ENCODE peak calls at places on chromosomes 7 and 10, in six cellular contexts. S, H, N, G, O and T are unnamed samples.

GRCh38 chr7:74418538-74418937 is 35.2 kb upstream of the GTF2IRD1 start:
- DNase-seq in H (no peak), O (no peak), G (no peak), S (no peak), N (no peak), T (no peak)

GRCh38 chr10:92074126-92074887 is 150.7 kb downstream of the BTAF1 start:
- DNase-seq in G (no peak), S (no peak), O (no peak), N (peak; percentile 20), H (no peak), T (no peak)

GRCh38 chr10:75449320-75450061 is 18.1 kb downstream of the LRMDA start:
- DNase-seq in G (no peak), O (no peak), H (no peak), S (no peak), N (no peak), T (no peak)

GRCh38 chr7:11570205-11570604 is 261.8 kb downstream of the THSD7A start:
- DNase-seq in N (no peak), G (no peak), O (no peak), S (no peak), H (no peak), T (no peak)

GRCh38 chr10:58856508-58857240 is 319.8 kb upstream of the PHYHIPL start:
- DNase-seq in G (peak; percentile 93), H (peak; percentile 94), N (peak; percentile 94), S (peak; percentile 39), O (no peak), T (no peak)

GRCh38 chr10:60343254-60343653 is 46.4 kb downstream of the ANK3 start:
- DNase-seq in G (no peak), O (no peak), S (no peak), N (no peak), H (no peak), T (no peak)

GRCh38 chr7:92987095-92987494 is 130.7 kb downstream of the SAMD9 start:
- DNase-seq in H (no peak), N (peak; percentile 50), O (no peak), G (peak; percentile 67), S (no peak), T (no peak)

GRCh38 chr10:127577376-127577775 is 28.3 kb downstream of the NPS start:
- DNase-seq in H (no peak), G (peak; percentile 17), O (no peak), N (no peak), S (no peak), T (no peak)

GRCh38 chr10:98292976-98293375 is 25.0 kb upstream of the LOXL4 start:
- DNase-seq in O (no peak), H (no peak), S (no peak), N (no peak), G (no peak), T (no peak)

GRCh38 chr10:21396889-21397288 is 128.6 kb downstream of the SKIDA1 start:
- DNase-seq in O (no peak), N (no peak), S (no peak), H (no peak), G (no peak), T (no peak)

GRCh38 chr10:22536620-22537019 is 177.8 kb downstream of the PIP4K2A start:
- DNase-seq in N (no peak), H (no peak), O (no peak), S (no peak), G (no peak), T (no peak)

GRCh38 chr7:116180302-116180701 is 30.0 kb upstream of the TES start:
- DNase-seq in S (peak; percentile 14), N (peak; percentile 48), H (no peak), G (peak; percentile 73), O (no peak), T (no peak)

GRCh38 chr10:113522460-113522859 is 30.4 kb upstream of the HABP2 start:
- DNase-seq in H (no peak), N (no peak), S (no peak), G (no peak), O (no peak), T (no peak)

GRCh38 chr7:12674861-12675260 is 12.6 kb upstream of the ARL4A start:
- DNase-seq in G (peak; percentile 27), H (no peak), O (no peak), N (no peak), S (peak; percentile 16), T (peak; percentile 13)

GRCh38 chr7:47371733-47372368 is 210.1 kb downstream of the TNS3 start:
- DNase-seq in H (peak; percentile 50), G (peak; percentile 58), S (peak; percentile 87), N (no peak), O (peak; percentile 91), T (no peak)

GRCh38 chr10:104907509-104907908 is 266.4 kb downstream of the SORCS3 start:
- DNase-seq in N (no peak), O (no peak), G (no peak), H (no peak), S (no peak), T (no peak)

GRCh38 chr7:122430710-122431109 is 126.2 kb upstream of the FEZF1 start:
- DNase-seq in O (no peak), N (no peak), H (no peak), G (peak; percentile 18), S (no peak), T (no peak)

GRCh38 chr7:17638727-17639126 is 301.6 kb downstream of the SNX13 start:
- DNase-seq in G (no peak), N (no peak), O (no peak), S (no peak), H (no peak), T (no peak)

GRCh38 chr7:138941545-138941944 is 39.6 kb downstream of the KIAA1549 start:
- DNase-seq in N (no peak), H (no peak), G (no peak), O (no peak), S (no peak), T (no peak)

GRCh38 chr7:100153713-100154519 is 4.6 kb downstream of the TRAPPC14 start:
- DNase-seq in N (no peak), H (no peak), G (no peak), O (no peak), S (no peak), T (no peak)

GRCh38 chr10:93068411-93069244 is 5.1 kb upstream of the CYP26A1 start:
- DNase-seq in G (peak; percentile 50), O (no peak), S (no peak), N (no peak), H (no peak), T (no peak)

GRCh38 chr7:30027915-30028748 is at the start of gene PLEKHA8:
- DNase-seq in N (peak; percentile 72), S (peak; percentile 89), G (peak; percentile 89), H (no peak), O (peak; percentile 94), T (peak; percentile 86)
- TF ChIP-seq CTCF in N (no peak), S (no peak), G (no peak), H (no peak), O (no peak), T (no peak)

GRCh38 chr10:12195603-12196506 is at the start of the genes CDC123 and NUDT5:
- DNase-seq in O (peak; percentile 94), H (peak; percentile 65), N (peak; percentile 82), S (peak; percentile 89), G (peak; percentile 96), T (peak; percentile 78)
- TF ChIP-seq CTCF in O (no peak), H (no peak), N (peak; percentile 13), S (no peak), G (no peak), T (no peak)

DNA sequence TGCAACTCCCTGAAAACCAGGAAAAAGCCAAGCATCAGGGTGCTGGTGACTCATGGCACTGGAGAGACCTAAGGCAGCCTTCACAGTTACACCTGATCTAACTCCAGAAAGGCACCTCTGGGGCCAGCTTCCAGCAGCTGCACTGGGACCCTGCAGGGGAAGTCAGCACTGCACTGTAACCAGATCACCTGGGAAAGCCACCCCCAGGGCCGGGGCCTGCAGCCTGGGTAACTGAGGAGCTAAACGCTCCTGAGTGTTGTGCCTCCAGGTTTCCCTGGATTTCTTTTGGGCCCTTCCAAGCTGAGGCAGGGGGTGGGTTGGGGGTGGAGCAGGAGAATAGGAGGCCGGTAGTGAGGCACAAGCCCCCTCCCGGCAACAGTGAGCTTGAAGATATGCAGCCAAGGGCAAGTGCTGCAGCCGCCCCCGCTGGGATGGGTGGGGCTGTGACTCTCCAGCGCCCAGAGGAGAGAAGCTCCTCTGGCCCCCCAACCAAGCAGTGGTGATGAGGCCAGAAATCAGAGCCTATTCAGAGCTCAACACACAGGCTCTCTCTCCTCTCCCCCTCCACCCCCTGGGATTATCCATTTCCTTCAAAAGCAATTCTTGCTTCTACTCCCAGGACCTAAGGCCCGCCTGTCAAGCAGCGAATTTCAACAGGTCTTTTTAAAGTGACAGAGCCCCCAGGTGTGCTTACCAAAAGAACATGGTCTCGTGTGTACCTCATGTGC is 2.6 kb downstream of the CXCL12 start:
- DNase-seq in N (no peak), H (no peak), S (peak; percentile 29), O (peak; percentile 48), G (no peak), T (no peak)
- TF ChIP-seq CTCF in N (no peak), H (no peak), S (no peak), O (no peak), G (no peak), T (no peak)

DNA sequence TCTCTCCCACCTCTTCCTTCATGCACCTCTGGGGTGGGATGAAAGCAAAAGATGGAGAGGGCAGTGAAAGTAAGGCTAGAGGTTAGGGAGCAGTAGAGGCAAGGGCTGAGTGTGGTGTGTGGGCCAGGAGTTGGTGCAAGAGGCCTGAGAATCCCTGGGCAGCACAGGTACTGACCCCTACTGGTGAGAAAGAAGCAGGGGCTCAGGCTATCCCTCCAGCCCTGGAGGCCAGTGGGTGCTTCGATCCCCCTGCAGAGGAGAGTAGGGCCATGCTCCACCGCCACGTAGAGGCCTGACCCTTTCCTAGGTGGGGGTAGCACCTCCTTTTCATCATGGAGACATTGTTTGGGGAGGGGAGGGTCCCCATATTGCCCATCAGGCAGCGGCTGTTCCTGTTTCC is 9.8 kb downstream of the CDHR1 start:
- DNase-seq in H (no peak), N (no peak), G (no peak), O (no peak), S (no peak), T (no peak)
- TF ChIP-seq CTCF in H (peak; percentile 63), N (peak; percentile 63), G (peak; percentile 35), O (peak; percentile 21), S (peak; percentile 6), T (no peak)

GRCh38 chr7:112452102-112452888 is 2.0 kb downstream of the IFRD1 start:
- DNase-seq in S (peak; percentile 66), N (peak; percentile 31), O (no peak), H (no peak), G (peak; percentile 43), T (no peak)
- TF ChIP-seq CTCF in S (peak; percentile 7), N (no peak), O (no peak), H (peak; percentile 46), G (peak; percentile 42), T (no peak)

GRCh38 chr7:19442016-19442785 is 266.6 kb downstream of the POLR1F start:
- DNase-seq in S (no peak), O (no peak), N (peak; percentile 59), G (peak; percentile 70), H (peak; percentile 7), T (no peak)
- TF ChIP-seq CTCF in S (no peak), O (no peak), N (peak; percentile 79), G (peak; percentile 70), H (peak; percentile 62), T (no peak)

GRCh38 chr10:44193567-44194220 is 191.2 kb downstream of the CXCL12 start:
- DNase-seq in O (no peak), H (no peak), N (no peak), S (no peak), G (no peak), T (no peak)
- TF ChIP-seq CTCF in O (no peak), H (no peak), N (no peak), S (no peak), G (no peak), T (no peak)

GRCh38 chr10:85995791-85996190 is 370.8 kb downstream of the GRID1 start:
- DNase-seq in G (peak; percentile 0), O (no peak), S (no peak), N (no peak), H (no peak), T (no peak)
- TF ChIP-seq CTCF in G (peak; percentile 17), O (peak; percentile 37), S (peak; percentile 47), N (peak; percentile 49), H (peak; percentile 45), T (no peak)